ENCODE peak calls at places on chromosome 10, in six cellular contexts. P, Y, S, G, T and I are unnamed samples.

GRCh38 chr10:1963341-1963740 is 226.0 kb upstream of the ADARB2 start:
- DNase-seq in P (no peak), Y (no peak), S (no peak), G (no peak), T (no peak), I (no peak)

GRCh38 chr10:131098416-131098952 is 213.0 kb downstream of the TCERG1L start:
- DNase-seq in P (no peak), Y (no peak), S (no peak), G (no peak), T (no peak), I (no peak)

GRCh38 chr10:118522791-118523498 is 72.5 kb downstream of the PRLHR start:
- DNase-seq in P (no peak), Y (no peak), S (no peak), G (peak), T (peak), I (no peak)

GRCh38 chr10:118501171-118501570 is 94.3 kb downstream of the PRLHR start:
- DNase-seq in P (no peak), Y (no peak), S (no peak), G (peak), T (no peak), I (no peak)

GRCh38 chr10:32582946-32583345 is 137.0 kb downstream of the CCDC7 start:
- DNase-seq in P (no peak), Y (no peak), S (no peak), G (no peak), T (no peak), I (peak)

GRCh38 chr10:14601872-14602725 is 172.6 kb downstream of the FAM107B start:
- DNase-seq in P (no peak), Y (no peak), S (no peak), G (peak), T (no peak), I (peak)

GRCh38 chr10:73886085-73886529 is 11.8 kb upstream of the CAMK2G start:
- DNase-seq in P (peak), Y (peak), S (peak), G (peak), T (peak), I (peak)

GRCh38 chr10:14565199-14565598 is 209.5 kb downstream of the FAM107B start:
- DNase-seq in P (no peak), Y (no peak), S (peak), G (no peak), T (no peak), I (no peak)

GRCh38 chr10:69902835-69903535 is 101.3 kb downstream of the COL13A1 start:
- DNase-seq in P (no peak), Y (no peak), S (no peak), G (no peak), T (peak), I (no peak)

GRCh38 chr10:31125789-31126188 is 94.1 kb upstream of the ZNF438 start:
- DNase-seq in P (no peak), Y (no peak), S (no peak), G (no peak), T (no peak), I (no peak)

GRCh38 chr10:116444527-116445142 is 17.0 kb downstream of the PNLIPRP3 start:
- DNase-seq in P (peak), Y (peak), S (peak), G (peak), T (peak), I (peak)